ENCODE peak calls at places on chromosomes 3 and 15, in four cellular contexts. O is AG04450, K is IMR-90, D is H9. B is an unnamed sample.
A peak's percentile ranks its signal among the peaks of the same experiment; 100 is the strongest.

GRCh38 chr3:21158801-21159564 is 592.0 kb downstream of the ZNF385D start:
- DNase-seq in K (peak; percentile 3), D (no peak), O (no peak), B (no peak)

GRCh38 chr3:71549948-71550347 is 33.6 kb downstream of the FOXP1 start:
- DNase-seq in K (peak; percentile 51), O (no peak), D (no peak), B (no peak)

GRCh38 chr3:5302661-5303060 is 115.2 kb downstream of the EDEM1 start:
- DNase-seq in K (no peak), D (no peak), O (no peak), B (no peak)

GRCh38 chr3:194058189-194058571 is 77.8 kb upstream of the HES1 start:
- DNase-seq in O (no peak), K (peak; percentile 36), D (peak; percentile 91), B (peak; percentile 31)

GRCh38 chr15:81120069-81120468 is 14.0 kb upstream of the CFAP161 start:
- DNase-seq in D (no peak), O (no peak), K (no peak), B (no peak)

GRCh38 chr3:127680790-127681189 is 8.0 kb downstream of the ABTB1 start:
- DNase-seq in K (no peak), O (no peak), D (no peak), B (no peak)

GRCh38 chr3:108818404-108818803 is 4.2 kb upstream of the TRAT1 start:
- DNase-seq in D (peak; percentile 70), O (no peak), K (peak; percentile 10), B (no peak)

GRCh38 chr15:74387988-74388955 is 20.8 kb upstream of the CYP11A1 start:
- DNase-seq in K (no peak), O (no peak), D (no peak), B (no peak)

GRCh38 chr3:178386880-178387279 is 149.4 kb upstream of the KCNMB2 start:
- DNase-seq in O (no peak), K (no peak), D (no peak), B (no peak)

GRCh38 chr3:10944866-10945265 is 47.7 kb upstream of the SLC6A1 start:
- DNase-seq in O (no peak), K (no peak), D (no peak), B (no peak)

GRCh38 chr3:87173776-87174175 is 53.3 kb upstream of the CHMP2B start:
- DNase-seq in O (no peak), K (no peak), D (no peak), B (no peak)

GRCh38 chr3:13420817-13421755 is 964 bp upstream of the NUP210 start:
- DNase-seq in K (no peak), D (no peak), O (no peak), B (no peak)

GRCh38 chr3:55704521-55704920 is 217.4 kb upstream of the WNT5A start:
- DNase-seq in K (peak; percentile 78), O (no peak), D (no peak), B (no peak)

GRCh38 chr3:19399836-19400235 is 251.5 kb downstream of the KCNH8 start:
- DNase-seq in O (no peak), K (no peak), D (no peak), B (no peak)

GRCh38 chr3:16399473-16399872 is 114.0 kb downstream of the RFTN1 start:
- DNase-seq in O (peak; percentile 75), K (peak; percentile 95), D (peak; percentile 51), B (peak; percentile 83)

GRCh38 chr3:102483556-102483955 is 48.7 kb downstream of the ZPLD1 start:
- DNase-seq in K (no peak), O (no peak), D (no peak), B (no peak)

GRCh38 chr15:88800026-88800425 is 3.2 kb upstream of the ACAN start:
- DNase-seq in D (no peak), O (no peak), K (peak; percentile 40), B (no peak)

GRCh38 chr3:18987862-18988447 is 160.4 kb upstream of the KCNH8 start:
- DNase-seq in D (no peak), K (no peak), O (no peak), B (no peak)

GRCh38 chr3:196214783-196215441 is 1.4 kb upstream of the SLC51A start:
- DNase-seq in K (no peak), O (no peak), D (no peak), B (no peak)

GRCh38 chr15:65641723-65642475 is 20.2 kb downstream of the SLC24A1 start:
- DNase-seq in K (no peak), D (no peak), O (no peak), B (no peak)

GRCh38 chr3:31050296-31050695 is 155.8 kb upstream of the GADL1 start:
- DNase-seq in K (no peak), D (no peak), O (no peak), B (no peak)

GRCh38 chr15:31427411-31427810 is 100.8 kb downstream of the KLF13 start:
- DNase-seq in D (no peak), O (no peak), K (no peak), B (no peak)

GRCh38 chr3:134901461-134901860 is 106.4 kb downstream of the EPHB1 start:
- DNase-seq in O (no peak), K (no peak), D (peak; percentile 45), B (no peak)

GRCh38 chr15:84985158-84985557 is 3.5 kb downstream of the PDE8A start:
- DNase-seq in D (no peak), K (peak; percentile 18), O (no peak), B (no peak)

GRCh38 chr15:77144492-77145070 is 73.7 kb upstream of the TSPAN3 start:
- DNase-seq in O (peak; percentile 89), D (no peak), K (peak; percentile 97), B (peak; percentile 96)

GRCh38 chr15:90871716-90872480 is 3.5 kb downstream of the FURIN start:
- DNase-seq in D (peak; percentile 54), O (no peak), K (no peak), B (peak; percentile 56)

GRCh38 chr3:47892284-47892683 is 89.3 kb downstream of the DHX30 start:
- DNase-seq in K (no peak), O (no peak), D (no peak), B (no peak)

GRCh38 chr3:127255516-127255915 is 32.3 kb downstream of the PRR20G start:
- DNase-seq in O (no peak), D (no peak), K (no peak), B (no peak)

GRCh38 chr3:135539854-135540253 is 425.7 kb upstream of the PPP2R3A start:
- DNase-seq in O (no peak), K (no peak), D (no peak), B (no peak)

DNA sequence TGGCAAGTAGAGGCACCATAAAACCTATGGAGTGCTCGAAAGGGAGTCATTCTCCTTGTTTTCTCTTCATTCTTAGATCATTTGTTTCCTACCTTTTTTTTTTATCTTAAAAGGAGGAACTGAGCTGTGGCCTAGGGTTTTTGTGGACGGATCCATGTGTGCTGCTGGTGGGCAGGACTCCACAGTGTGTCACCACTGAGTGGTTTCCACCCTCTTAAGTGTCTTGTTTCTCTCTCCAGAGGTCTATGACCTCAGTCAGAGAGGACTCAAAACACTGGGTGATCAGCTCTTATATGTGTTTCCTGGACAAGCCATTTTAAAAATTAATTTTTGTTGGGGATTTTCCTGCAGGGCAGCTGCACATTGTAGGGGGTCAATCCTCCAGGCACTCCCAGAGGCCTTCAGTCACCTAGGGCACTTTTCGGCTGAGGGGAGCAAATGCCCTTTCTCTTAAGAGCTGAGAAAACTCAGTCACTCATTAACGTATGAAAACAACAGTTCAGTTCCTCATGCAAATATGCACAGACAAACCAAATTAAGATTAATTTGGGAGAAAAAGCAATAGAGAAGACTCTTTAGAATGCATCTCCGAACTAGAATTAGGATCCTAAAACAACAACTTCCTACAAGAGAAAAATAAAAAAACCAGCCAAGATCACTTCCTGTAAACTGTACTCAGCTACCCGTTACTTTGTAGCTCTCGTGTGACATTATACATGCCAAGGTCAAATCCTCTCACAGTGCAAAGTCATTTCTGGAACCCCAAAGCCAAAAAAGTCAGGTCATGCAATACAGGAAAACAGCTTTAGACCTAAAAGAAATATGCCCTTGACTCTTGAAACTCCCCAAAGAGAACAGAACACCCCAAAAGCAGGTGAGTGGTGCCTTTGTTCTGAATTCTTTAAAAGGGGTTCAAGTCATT is 27.6 kb upstream of the FAM3D start:
- DNase-seq in O (no peak), K (no peak), D (no peak), B (no peak)
- H3K9me3 ChIP-seq in O (peaks cover 7% of the 10 kb centered on the region), K (peaks cover 6% of the 10 kb centered on the region), D (peaks cover 27% of the 10 kb centered on the region), B (no peaks in the 10 kb centered on the region)

GRCh38 chr3:138638641-138639040 is 30.1 kb downstream of the FAIM start:
- DNase-seq in O (no peak), K (no peak), D (no peak), B (no peak)

GRCh38 chr3:138642927-138643253 is 34.3 kb downstream of the FAIM start:
- DNase-seq in D (no peak), O (no peak), K (no peak), B (no peak)

GRCh38 chr3:138646008-138646407 is 37.4 kb downstream of the FAIM start:
- DNase-seq in K (no peak), O (no peak), D (no peak), B (no peak)

GRCh38 chr3:138642226-138642926 is 33.8 kb downstream of the FAIM start:
- DNase-seq in K (no peak), O (no peak), D (no peak), B (no peak)

GRCh38 chr3:138640537-138640936 is 32.0 kb downstream of the FAIM start:
- DNase-seq in D (no peak), O (no peak), K (no peak), B (no peak)
- H3K9me3 ChIP-seq in D (peaks cover 9% of the 10 kb centered on the region), O (peaks cover 3% of the 10 kb centered on the region), K (peaks cover 9% of the 10 kb centered on the region), B (peaks cover 3% of the 10 kb centered on the region)

GRCh38 chr15:98823012-98823458 is 174.7 kb downstream of the IGF1R start:
- DNase-seq in O (peak; percentile 75), K (peak; percentile 96), D (peak; percentile 83), B (peak; percentile 68)
- H3K9me3 ChIP-seq in O (peaks cover 25% of the 10 kb centered on the region), K (peaks cover 5% of the 10 kb centered on the region), D (no peaks in the 10 kb centered on the region), B (no peaks in the 10 kb centered on the region)

GRCh38 chr15:26298666-26299065 is 435.5 kb upstream of the ATP10A start:
- DNase-seq in K (no peak), D (no peak), O (no peak), B (no peak)
- H3K9me3 ChIP-seq in K (peaks cover 15% of the 10 kb centered on the region), D (no peaks in the 10 kb centered on the region), O (peaks cover 24% of the 10 kb centered on the region), B (peaks cover 2% of the 10 kb centered on the region)

DNA sequence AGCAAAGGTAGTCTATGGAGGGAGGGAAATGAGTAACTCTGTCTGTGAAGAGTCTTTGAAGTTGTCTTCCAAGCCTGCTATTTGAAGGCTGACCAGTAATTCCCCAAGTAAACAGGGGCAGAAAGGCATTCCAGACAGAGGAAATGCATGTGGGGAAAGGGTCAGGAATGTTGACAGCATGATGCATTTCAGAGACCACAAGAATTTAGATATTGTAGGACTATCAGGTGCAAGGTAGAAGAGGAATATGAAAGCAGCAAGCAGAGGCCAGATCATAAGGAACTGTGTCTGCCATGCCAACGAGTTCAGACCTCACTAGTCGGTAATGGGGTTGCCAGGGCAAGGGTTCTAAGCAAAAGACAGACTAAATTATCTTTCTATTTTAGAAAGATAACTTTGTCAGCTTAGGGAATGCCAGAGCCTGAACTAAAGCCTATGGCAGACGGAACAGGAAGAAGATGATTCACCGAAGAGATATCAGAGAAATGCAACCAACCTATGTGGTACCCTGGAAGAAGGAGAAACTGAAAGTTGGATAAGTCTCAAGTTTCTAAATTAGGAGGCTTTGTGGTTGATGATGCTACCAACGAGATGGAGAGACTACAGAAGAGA is 327.0 kb upstream of the RORA start:
- DNase-seq in O (no peak), D (no peak), K (peak; percentile 3), B (peak; percentile 85)
- H3K9me3 ChIP-seq in O (no peaks in the 10 kb centered on the region), D (no peaks in the 10 kb centered on the region), K (no peaks in the 10 kb centered on the region), B (no peaks in the 10 kb centered on the region)

DNA sequence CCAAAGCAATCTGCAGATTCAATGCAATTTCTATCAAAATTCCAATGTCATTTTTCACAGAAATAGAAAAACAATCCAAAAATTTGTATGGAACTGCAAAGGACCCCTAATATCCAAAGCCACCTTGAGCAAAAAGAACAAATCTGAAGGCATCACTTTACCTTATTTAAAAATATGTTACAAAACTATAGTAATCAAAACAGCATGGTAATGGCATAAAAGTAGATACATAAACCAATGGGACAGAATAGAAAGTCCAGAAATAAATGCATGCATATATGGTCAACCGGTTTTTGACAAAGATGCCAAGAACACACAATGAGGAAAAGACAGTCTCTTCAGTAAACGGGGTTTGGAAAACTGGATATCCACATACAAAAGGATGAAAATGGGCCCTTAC is 39.4 kb upstream of the PPARG start:
- DNase-seq in K (no peak), O (no peak), D (no peak), B (no peak)
- H3K9me3 ChIP-seq in K (no peaks in the 10 kb centered on the region), O (no peaks in the 10 kb centered on the region), D (no peaks in the 10 kb centered on the region), B (no peaks in the 10 kb centered on the region)